ENCODE peak calls at places on chromosomes 4 and X, in seven cellular contexts. T is NCI-H2171, V is MM.1S, Z is foreskin melanocyte, S is NCI-H1092 treated with DMSO at 0.1 percent for 48 hours, L is WTC11, D is heart right ventricle. X is an unnamed sample.

GRCh38 chr4:124179521-124180186 is 532.9 kb downstream of the ANKRD50 start:
- DNase-seq in T (no peak), V (no peak), Z (peak), S (no peak), L (no peak), D (no peak), X (no peak)

GRCh38 chr4:6888506-6889071 is 21.0 kb upstream of the TBC1D14 start:
- DNase-seq in T (no peak), V (no peak), Z (no peak), S (no peak), L (no peak), D (no peak), X (no peak)

GRCh38 chr4:11271263-11271662 is 157.4 kb downstream of the HS3ST1 start:
- DNase-seq in T (no peak), V (no peak), Z (no peak), S (no peak), L (no peak), D (no peak), X (no peak)

GRCh38 chr4:99059550-99059949 is 29.0 kb downstream of the ADH5 start:
- DNase-seq in T (no peak), V (no peak), Z (no peak), S (no peak), L (no peak), D (no peak), X (no peak)

GRCh38 chr4:182478475-182478874 is 235.3 kb downstream of the TENM3 start:
- DNase-seq in T (peak), V (peak), Z (no peak), S (peak), L (no peak), D (no peak), X (peak)

GRCh38 chrX:43269201-43269600 is 386.9 kb upstream of the MAOA start:
- DNase-seq in T (no peak), V (no peak), Z (peak), S (no peak), L (no peak), D (no peak), X (no peak)

GRCh38 chrX:96372313-96373046 is 312.2 kb upstream of the DIAPH2 start:
- DNase-seq in T (peak), V (peak), Z (peak), S (no peak), L (no peak), D (no peak), X (peak)

GRCh38 chr4:86919824-86920223 is 15.0 kb upstream of the AFF1 start:
- DNase-seq in T (no peak), V (no peak), Z (no peak), S (no peak), L (no peak), D (no peak), X (no peak)

GRCh38 chr4:14897217-14897616 is 105.1 kb upstream of the CPEB2 start:
- DNase-seq in T (no peak), V (no peak), Z (no peak), S (no peak), L (no peak), D (no peak), X (no peak)